ENCODE peak calls at places on chromosomes 11 and 22, in five cellular contexts. A is esophagus muscularis mucosa, D is transverse colon, Y is tibial artery, P is brain microvascular endothelial cell. Z is an unnamed sample.

GRCh38 chr11:70109006-70109405 is 30.9 kb downstream of the ANO1 start:
- DNase-seq in A (no peak), D (no peak), Y (no peak), P (peak), Z (no peak)

GRCh38 chr11:79708319-79708928 is 267.6 kb upstream of the TENM4 start:
- DNase-seq in A (no peak), D (peak), Y (no peak), P (peak), Z (peak)

GRCh38 chr22:31846161-31847115 is 92.6 kb downstream of the DEPDC5 start:
- DNase-seq in A (no peak), D (no peak), Y (no peak), P (peak), Z (no peak)

GRCh38 chr11:31865606-31866300 is 54.6 kb upstream of the PAX6 start:
- DNase-seq in A (no peak), D (no peak), Y (no peak), P (no peak), Z (no peak)

GRCh38 chr11:69200331-69201047 is 44.8 kb downstream of the SMIM38 start:
- DNase-seq in A (no peak), D (no peak), Y (no peak), P (no peak), Z (no peak)

GRCh38 chr11:38553033-38553432 is 1955.0 kb upstream of the RAG2 start:
- DNase-seq in A (no peak), D (no peak), Y (no peak), P (no peak), Z (no peak)

GRCh38 chr11:75663808-75664207 is 5.0 kb downstream of the MAP6 start:
- DNase-seq in A (no peak), D (no peak), Y (no peak), P (no peak), Z (no peak)

GRCh38 chr11:111309516-111309915 is 11.2 kb downstream of the POU2AF3 start:
- DNase-seq in A (peak), D (no peak), Y (no peak), P (no peak), Z (no peak)

GRCh38 chr11:69127091-69127850 is 28.5 kb upstream of the SMIM38 start:
- DNase-seq in A (no peak), D (no peak), Y (no peak), P (no peak), Z (no peak)

GRCh38 chr11:81373986-81374385 is 1359.7 kb downstream of the FAM181B start:
- DNase-seq in A (no peak), D (no peak), Y (no peak), P (no peak), Z (no peak)

GRCh38 chr22:27918351-27919221 is 470 bp downstream of the PITPNB start:
- DNase-seq in A (peak), D (peak), Y (peak), P (peak), Z (peak)

GRCh38 chr11:47325271-47326041 is 27.0 kb downstream of the MYBPC3 start:
- DNase-seq in A (no peak), D (no peak), Y (no peak), P (no peak), Z (no peak)

GRCh38 chr11:120510406-120511115 is 987 bp upstream of the GRIK4 start:
- DNase-seq in A (no peak), D (no peak), Y (no peak), P (no peak), Z (no peak)

GRCh38 chr11:120509346-120510053 is 2.0 kb upstream of the GRIK4 start:
- DNase-seq in A (no peak), D (no peak), Y (no peak), P (no peak), Z (no peak)

GRCh38 chr11:120512727-120513435 is 1.3 kb downstream of the GRIK4 start:
- DNase-seq in A (no peak), D (no peak), Y (no peak), P (no peak), Z (no peak)

GRCh38 chr11:120511804-120512726 is 517 bp downstream of the GRIK4 start:
- DNase-seq in A (no peak), D (no peak), Y (no peak), P (no peak), Z (no peak)

GRCh38 chr11:120511116-120511803 is at the start of gene GRIK4:
- DNase-seq in A (no peak), D (peak), Y (peak), P (peak), Z (peak)
- H3K4me3 ChIP-seq in A (peak), D (peak), Y (peak), P (peak), Z (peak)

GRCh38 chr11:8812438-8812837 is 98.6 kb upstream of the AKIP1 start:
- DNase-seq in A (no peak), D (no peak), Y (peak), P (no peak), Z (no peak)

GRCh38 chr11:8811571-8811970 is 99.4 kb upstream of the AKIP1 start:
- DNase-seq in A (no peak), D (no peak), Y (no peak), P (no peak), Z (no peak)

GRCh38 chr11:8814209-8814922 is 96.6 kb upstream of the AKIP1 start:
- DNase-seq in A (no peak), D (peak), Y (no peak), P (no peak), Z (peak)

GRCh38 chr11:8813658-8814057 is 97.3 kb upstream of the AKIP1 start:
- DNase-seq in A (no peak), D (peak), Y (peak), P (peak), Z (peak)

GRCh38 chr11:8814923-8815240 is 96.1 kb upstream of the AKIP1 start:
- DNase-seq in A (no peak), D (no peak), Y (no peak), P (no peak), Z (no peak)
- H3K27ac ChIP-seq in A (peak), D (peak), Y (no peak), P (no peak), Z (peak)

GRCh38 chr11:747176-748006 is at the start of gene TALDO1:
- DNase-seq in A (peak), D (peak), Y (peak), P (peak), Z (peak)
- TF ChIP-seq CTCF in A (peak), D (no peak), Y (peak), P (peak), Z (no peak)

DNA sequence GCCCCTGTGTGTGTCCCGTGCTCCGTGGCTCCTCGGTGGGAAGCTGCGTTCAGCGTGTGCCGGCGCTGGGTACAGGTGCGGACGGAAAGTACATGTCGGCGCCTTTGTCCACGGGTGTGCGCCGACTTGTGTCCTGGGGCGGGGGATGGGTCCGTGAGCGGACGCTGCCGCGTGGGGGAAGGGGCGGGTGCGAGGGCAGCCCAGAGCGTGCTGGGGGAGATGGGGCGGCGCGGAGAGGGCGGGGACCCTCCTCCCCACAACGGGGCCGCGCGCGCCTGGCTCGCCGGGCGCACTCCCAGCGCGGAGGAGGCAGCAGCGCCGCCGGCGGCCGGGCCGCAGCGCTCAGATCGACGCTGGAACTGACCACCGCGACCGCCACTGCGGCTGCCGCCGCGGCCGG is 33.6 kb upstream of the RELT start:
- DNase-seq in A (no peak), D (no peak), Y (no peak), P (no peak), Z (no peak)
- H3K4me3 ChIP-seq in A (peak), D (peak), Y (peak), P (peak), Z (no peak)

DNA sequence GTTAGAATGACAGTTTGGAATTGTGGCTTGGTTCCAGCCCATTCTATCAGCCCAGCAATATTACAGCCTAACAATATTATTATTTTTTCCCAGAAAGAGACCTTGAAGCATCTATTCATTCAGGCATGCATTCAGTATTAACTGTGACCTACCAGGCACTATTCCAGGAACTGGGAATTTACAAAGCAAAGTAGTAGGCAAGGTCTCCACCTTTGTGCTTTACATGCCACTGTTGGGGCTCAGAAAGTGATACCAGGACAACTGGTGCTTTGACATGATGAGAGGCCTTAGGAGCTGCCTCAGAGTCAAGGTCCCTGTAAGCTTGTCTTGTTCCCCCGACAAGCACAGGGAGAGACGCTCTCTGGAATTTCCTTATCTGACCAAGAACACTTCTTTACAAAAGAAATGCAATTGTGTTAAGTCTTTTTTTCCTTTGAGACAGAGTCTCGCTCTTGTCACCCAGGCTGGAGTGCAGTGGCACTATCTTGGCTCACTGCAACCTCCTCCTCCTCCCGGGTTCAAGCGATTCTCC is 2.3 kb upstream of the HMOX1 start:
- DNase-seq in A (no peak), D (no peak), Y (no peak), P (no peak), Z (no peak)
- H3K27ac ChIP-seq in A (no peak), D (peak), Y (peak), P (no peak), Z (peak)

GRCh38 chr11:114395776-114396175 is 4.5 kb downstream of the C11orf71 start:
- DNase-seq in A (no peak), D (no peak), Y (no peak), P (no peak), Z (peak)
- TF ChIP-seq CTCF in A (no peak), D (no peak), Y (no peak), P (peak), Z (no peak)